ENCODE peak calls at places on chromosome 22, in nine cellular contexts. M, I, N, W, Q, J, T, K and R are unnamed samples.

GRCh38 chr22:45581549-45582080 is 78.9 kb downstream of the FBLN1 start:
- DNase-seq in M (no peak), I (no peak), N (no peak), W (no peak), Q (no peak), J (no peak), T (no peak), K (no peak), R (no peak)

GRCh38 chr22:27462190-27462589 is 339.4 kb downstream of the MN1 start:
- DNase-seq in M (no peak), I (no peak), N (no peak), W (no peak), Q (no peak), J (peak; percentile 29), T (no peak), K (no peak), R (no peak)

GRCh38 chr22:27507935-27508504 is 293.5 kb downstream of the MN1 start:
- DNase-seq in M (no peak), I (peak; percentile 66), N (no peak), W (no peak), Q (no peak), J (no peak), T (no peak), K (no peak), R (no peak)

GRCh38 chr22:27105142-27106025 is 448.0 kb downstream of the MIAT start:
- DNase-seq in M (no peak), I (peak; percentile 86), N (peak; percentile 88), W (no peak), Q (peak; percentile 41), J (no peak), T (no peak), K (peak; percentile 71), R (no peak)

GRCh38 chr22:19597399-19597735 is 73.2 kb upstream of the CLDN5 start:
- DNase-seq in M (no peak), I (no peak), N (no peak), W (no peak), Q (no peak), J (peak; percentile 32), T (no peak), K (peak; percentile 75), R (no peak)

GRCh38 chr22:28600546-28601143 is 79.0 kb downstream of the TTC28 start:
- DNase-seq in M (peak; percentile 11), I (peak; percentile 72), N (no peak), W (no peak), Q (no peak), J (peak; percentile 53), T (no peak), K (no peak), R (no peak)

GRCh38 chr22:43923191-43923590 is 414 bp upstream of the PNPLA3 start:
- DNase-seq in M (no peak), I (no peak), N (no peak), W (no peak), Q (no peak), J (no peak), T (no peak), K (no peak), R (no peak)

GRCh38 chr22:26718905-26719304 is 61.5 kb downstream of the MIAT start:
- DNase-seq in M (peak; percentile 30), I (peak; percentile 91), N (no peak), W (no peak), Q (no peak), J (no peak), T (no peak), K (no peak), R (no peak)

GRCh38 chr22:38232196-38232595 is 30.4 kb downstream of the MAFF start:
- DNase-seq in M (no peak), I (no peak), N (no peak), W (no peak), Q (no peak), J (no peak), T (no peak), K (no peak), R (no peak)

GRCh38 chr22:38230916-38231315 is 29.1 kb downstream of the MAFF start:
- DNase-seq in M (no peak), I (no peak), N (no peak), W (no peak), Q (no peak), J (no peak), T (no peak), K (no peak), R (no peak)

GRCh38 chr22:38228326-38228872 is 26.6 kb downstream of the MAFF start:
- DNase-seq in M (no peak), I (no peak), N (no peak), W (no peak), Q (no peak), J (no peak), T (no peak), K (no peak), R (no peak)

GRCh38 chr22:38228873-38229740 is 27.3 kb downstream of the MAFF start:
- DNase-seq in M (peak; percentile 42), I (peak; percentile 57), N (no peak), W (peak; percentile 76), Q (peak; percentile 80), J (peak; percentile 54), T (no peak), K (peak; percentile 68), R (peak; percentile 62)

DNA sequence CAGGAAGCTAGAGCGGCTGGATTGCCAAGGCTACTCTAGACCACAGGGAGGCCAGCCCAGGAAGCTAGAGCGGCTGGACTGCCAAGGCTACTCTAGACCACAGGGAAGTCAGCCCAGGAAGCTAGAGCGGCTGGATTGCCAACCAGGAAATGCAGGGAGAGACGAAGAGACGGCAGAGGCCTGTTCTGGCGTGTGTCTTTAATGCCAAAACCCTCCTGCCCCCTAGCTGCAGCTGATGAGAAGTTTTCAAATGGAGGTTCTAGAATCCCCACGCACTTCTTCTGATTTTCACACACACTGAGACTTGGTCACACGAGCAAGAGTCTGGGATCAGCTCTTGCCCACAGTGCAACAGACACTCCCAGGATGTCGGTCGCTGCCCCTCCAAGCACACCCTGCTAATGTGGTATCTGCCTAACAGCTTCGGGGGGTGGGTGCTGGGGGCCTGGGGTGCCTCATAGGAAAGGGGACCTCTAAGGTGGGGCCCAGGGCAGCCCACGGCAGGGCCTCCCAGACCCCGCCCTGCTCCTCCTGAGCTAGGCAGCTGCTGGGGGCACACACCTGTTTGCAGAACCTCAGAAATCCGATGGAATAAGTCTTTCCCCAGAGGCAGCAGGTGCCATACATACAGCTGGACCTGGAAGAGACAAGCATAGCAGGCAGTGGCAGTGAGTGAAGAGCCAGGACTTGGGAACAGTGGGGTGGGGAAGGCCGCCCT is 28.5 kb downstream of the MAFF start:
- DNase-seq in M (no peak), I (no peak), N (no peak), W (peak; percentile 81), Q (peak; percentile 65), J (peak; percentile 20), T (no peak), K (peak; percentile 78), R (peak; percentile 62)
- H3K4me1 ChIP-seq in M (peaks cover 36% of the 10 kb centered on the region), I (peaks cover 18% of the 10 kb centered on the region), N (no peaks in the 10 kb centered on the region), W (peaks cover 12% of the 10 kb centered on the region), Q (peaks cover 12% of the 10 kb centered on the region), J (peaks cover 26% of the 10 kb centered on the region), T (peaks cover 24% of the 10 kb centered on the region), K (no peaks in the 10 kb centered on the region), R (peaks cover 52% of the 10 kb centered on the region)

GRCh38 chr22:40818747-40819662 is at the start of gene SLC25A17:
- DNase-seq in M (peak; percentile 78), I (peak; percentile 69), N (peak; percentile 88), W (peak; percentile 90), Q (peak; percentile 91), J (peak; percentile 76), T (peak; percentile 16), K (peak; percentile 96), R (peak; percentile 92)
- TF ChIP-seq POLR2A in M (peak; percentile 55), I (peak; percentile 65), N (no peak), W (peak; percentile 38), Q (peak; percentile 66), J (peak; percentile 25), T (peak; percentile 40), K (peak; percentile 34), R (peak; percentile 32)

DNA sequence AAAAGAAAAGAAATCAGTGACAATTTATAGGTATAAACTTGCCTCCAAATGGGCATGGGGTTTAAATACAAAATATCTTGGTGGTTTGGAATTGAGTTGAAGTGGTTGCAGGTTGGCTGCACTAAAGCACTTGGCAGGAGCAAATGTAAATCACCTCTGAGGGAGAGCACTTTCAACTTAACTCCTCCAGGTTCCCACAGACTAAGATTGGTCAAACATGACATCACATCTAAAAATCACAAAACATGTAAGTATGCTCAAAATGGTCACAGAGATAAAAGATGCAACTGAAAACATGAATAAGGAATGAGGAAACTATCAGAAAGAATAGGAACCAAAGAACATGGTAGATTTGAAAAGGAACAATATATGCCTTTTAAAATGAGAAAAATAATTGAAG is 12.3 kb upstream of the SHANK3 start:
- DNase-seq in M (no peak), I (no peak), N (no peak), W (no peak), Q (no peak), J (no peak), T (no peak), K (no peak), R (no peak)
- TF ChIP-seq CTCF in M (no peak), I (no peak), N (no peak), W (no peak), Q (no peak), J (no peak), T (no peak), K (no peak), R (no peak)

DNA sequence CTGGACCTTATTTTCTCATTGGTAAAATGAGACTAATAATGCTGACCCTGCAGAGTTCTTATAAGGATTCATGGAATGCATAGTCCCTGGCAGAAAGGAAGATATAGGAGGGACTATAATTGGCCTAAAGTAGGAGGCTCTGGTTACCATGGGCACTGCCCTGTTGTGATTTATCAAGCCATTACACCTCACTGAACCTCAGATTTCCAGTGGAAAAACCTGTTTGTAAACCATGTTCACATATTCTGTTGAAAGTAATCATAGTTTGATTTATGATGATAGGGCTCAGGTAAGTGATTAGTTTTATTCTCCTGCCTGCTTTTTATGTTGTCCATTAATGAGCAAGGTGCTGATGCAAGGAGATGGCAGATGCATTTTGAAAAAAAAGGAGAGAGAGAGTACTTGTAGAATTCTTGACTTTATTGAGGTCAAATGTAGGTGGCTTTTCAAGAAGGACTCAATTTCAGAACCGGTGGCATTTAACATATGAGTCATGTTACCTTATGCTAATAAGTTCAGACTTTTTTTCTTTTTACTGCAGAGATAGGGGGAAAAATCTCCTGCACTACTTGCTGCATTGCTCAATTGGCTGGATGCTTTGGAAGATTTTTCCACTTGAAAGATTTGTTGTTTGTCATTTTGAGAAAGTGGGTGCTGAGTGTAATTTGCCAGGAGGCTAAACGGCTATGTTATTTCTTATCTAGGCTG is 14.6 kb downstream of the NF2 start:
- DNase-seq in M (no peak), I (peak; percentile 68), N (no peak), W (no peak), Q (no peak), J (no peak), T (no peak), K (no peak), R (no peak)
- H3K4me1 ChIP-seq in M (peaks cover 72% of the 10 kb centered on the region), I (peaks cover 33% of the 10 kb centered on the region), N (peaks cover 4% of the 10 kb centered on the region), W (no peaks in the 10 kb centered on the region), Q (peaks cover 45% of the 10 kb centered on the region), J (peaks cover 10% of the 10 kb centered on the region), T (peaks cover 15% of the 10 kb centered on the region), K (no peaks in the 10 kb centered on the region), R (peaks cover 26% of the 10 kb centered on the region)